ENCODE peak calls at places on chromosome 13, in four cellular contexts. F, R, Y and A are unnamed samples.

GRCh38 chr13:76856141-76856571 is 30.0 kb downstream of the KCTD12 start:
- ATAC-seq in F (no peak), R (peak; percentile 39), Y (peak; percentile 38), A (no peak)

GRCh38 chr13:34116651-34117050 is 298.7 kb downstream of the RFC3 start:
- ATAC-seq in F (no peak), R (no peak), Y (no peak), A (no peak)

GRCh38 chr13:90552702-90553101 is 794.8 kb upstream of the MIR17HG start:
- ATAC-seq in F (no peak), R (no peak), Y (no peak), A (no peak)

GRCh38 chr13:33775339-33776108 is 42.4 kb upstream of the RFC3 start:
- ATAC-seq in F (no peak), R (no peak), Y (no peak), A (peak; percentile 24)

GRCh38 chr13:113607477-113608245 is 23.1 kb downstream of the TFDP1 start:
- ATAC-seq in F (no peak), R (no peak), Y (peak; percentile 44), A (no peak)

GRCh38 chr13:60411464-60411863 is 14.4 kb downstream of the TDRD3 start:
- ATAC-seq in F (no peak), R (peak; percentile 60), Y (no peak), A (no peak)

GRCh38 chr13:99626461-99627082 is 125.3 kb downstream of the TM9SF2 start:
- ATAC-seq in F (peak; percentile 93), R (no peak), Y (no peak), A (no peak)

GRCh38 chr13:75749407-75749806 is 113.3 kb downstream of the LMO7 start:
- ATAC-seq in F (peak; percentile 82), R (no peak), Y (no peak), A (no peak)

GRCh38 chr13:42061943-42062342 is 13.5 kb downstream of the DGKH start:
- ATAC-seq in F (no peak), R (no peak), Y (no peak), A (no peak)